ENCODE peak calls at places on chromosomes 16 and 17, in four cellular contexts. F is AG09309, P is heart left ventricle, J is fibroblast of mammary gland. R is an unnamed sample.

GRCh38 chr17:28528329-28529011 is 22.3 kb downstream of the FOXN1 start:
- DNase-seq in F (no peak), P (no peak), J (no peak), R (peak)

GRCh38 chr17:80031691-80032480 is 3.8 kb downstream of the TBC1D16 start:
- DNase-seq in F (no peak), P (no peak), J (no peak), R (no peak)

GRCh38 chr16:73949574-73950348 is 346.9 kb upstream of the PSMD7 start:
- DNase-seq in F (peak), P (no peak), J (peak), R (peak)

GRCh38 chr16:75263963-75264445 is 12.6 kb upstream of the BCAR1 start:
- DNase-seq in F (no peak), P (peak), J (peak), R (peak)

GRCh38 chr16:2977440-2977839 is 2.8 kb downstream of the PKMYT1 start:
- DNase-seq in F (no peak), P (no peak), J (no peak), R (no peak)

GRCh38 chr17:7354262-7354781 is 634 bp upstream of the TMEM95 start:
- DNase-seq in F (no peak), P (no peak), J (peak), R (peak)

GRCh38 chr16:85469929-85470590 is 143.1 kb upstream of the GSE1 start:
- DNase-seq in F (no peak), P (no peak), J (no peak), R (no peak)

GRCh38 chr17:42566873-42567573 is at the start of gene MLX:
- DNase-seq in F (peak), P (peak), J (peak), R (peak)

GRCh38 chr16:30884760-30885159 is 9.1 kb downstream of the BCL7C start:
- DNase-seq in F (no peak), P (no peak), J (no peak), R (no peak)

GRCh38 chr17:9880582-9880999 is 24.5 kb downstream of the RCVRN start:
- DNase-seq in F (no peak), P (no peak), J (peak), R (peak)

GRCh38 chr17:32253117-32253611 is 12.5 kb upstream of the RHBDL3 start:
- DNase-seq in F (no peak), P (peak), J (peak), R (peak)

GRCh38 chr17:15954222-15954621 is 9.3 kb downstream of the ADORA2B start:
- DNase-seq in F (peak), P (no peak), J (peak), R (peak)

GRCh38 chr16:17258848-17259713 is 211.7 kb downstream of the XYLT1 start:
- DNase-seq in F (no peak), P (no peak), J (peak), R (no peak)

GRCh38 chr17:4142107-4142900 is 526 bp downstream of the ZZEF1 start:
- DNase-seq in F (no peak), P (peak), J (no peak), R (no peak)

GRCh38 chr16:54454616-54455015 is 168.0 kb upstream of the IRX3 start:
- DNase-seq in F (no peak), P (no peak), J (no peak), R (no peak)

GRCh38 chr16:54282923-54283734 is 3.5 kb downstream of the IRX3 start:
- DNase-seq in F (no peak), P (no peak), J (no peak), R (peak)

GRCh38 chr16:23290189-23291062 is 11.7 kb upstream of the SCNN1B start:
- DNase-seq in F (no peak), P (no peak), J (no peak), R (peak)

DNA sequence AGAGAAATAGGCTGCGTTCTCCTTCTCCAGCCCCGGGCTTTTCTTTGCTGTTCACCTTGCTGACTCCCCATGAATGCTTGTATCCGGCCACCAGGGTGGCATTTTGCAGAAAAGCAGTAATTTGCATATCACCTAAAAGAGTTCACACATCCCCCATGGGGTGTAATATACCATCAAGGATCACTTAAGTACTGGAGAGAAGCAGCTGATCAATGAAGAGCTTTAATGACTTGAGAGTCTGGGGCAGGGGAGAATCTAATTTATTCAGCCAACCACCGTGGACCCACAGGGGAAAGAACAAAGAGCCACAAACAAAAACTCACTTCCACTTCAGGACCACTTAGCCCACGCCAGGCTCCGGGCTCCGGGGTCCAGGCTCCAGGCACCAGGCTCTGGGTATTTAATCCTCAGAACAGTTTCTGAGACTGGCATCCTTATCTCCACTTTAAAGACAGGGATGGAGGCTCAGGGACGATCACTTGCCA is 33.9 kb upstream of the SEC14L1 start:
- DNase-seq in F (no peak), P (no peak), J (no peak), R (no peak)
- TF ChIP-seq CTCF in F (no peak), P (no peak), J (no peak), R (no peak)

GRCh38 chr17:11981862-11982261 is 15.4 kb downstream of the ZNF18 start:
- DNase-seq in F (no peak), P (no peak), J (no peak), R (no peak)

GRCh38 chr17:11990363-11990983 is 6.8 kb downstream of the ZNF18 start:
- DNase-seq in F (no peak), P (no peak), J (no peak), R (no peak)

GRCh38 chr17:11991461-11991860 is 5.8 kb downstream of the ZNF18 start:
- DNase-seq in F (no peak), P (no peak), J (no peak), R (no peak)

GRCh38 chr17:11986179-11986938 is 10.9 kb downstream of the ZNF18 start:
- DNase-seq in F (no peak), P (no peak), J (peak), R (no peak)

GRCh38 chr17:11986939-11987329 is 10.3 kb downstream of the ZNF18 start:
- DNase-seq in F (no peak), P (no peak), J (peak), R (peak)
- TF ChIP-seq CTCF in F (peak), P (peak), J (peak), R (peak)

GRCh38 chr16:66549284-66550131 is at the start of gene TK2:
- DNase-seq in F (no peak), P (peak), J (peak), R (no peak)
- TF ChIP-seq CTCF in F (peak), P (no peak), J (no peak), R (no peak)

GRCh38 chr17:45316271-45317112 is at the start of gene MAP3K14:
- DNase-seq in F (no peak), P (peak), J (peak), R (peak)
- TF ChIP-seq CTCF in F (no peak), P (no peak), J (peak), R (no peak)

GRCh38 chr16:68186877-68187276 is 49.0 kb downstream of the ESRP2 start:
- DNase-seq in F (no peak), P (no peak), J (no peak), R (no peak)
- TF ChIP-seq CTCF in F (no peak), P (no peak), J (no peak), R (no peak)

DNA sequence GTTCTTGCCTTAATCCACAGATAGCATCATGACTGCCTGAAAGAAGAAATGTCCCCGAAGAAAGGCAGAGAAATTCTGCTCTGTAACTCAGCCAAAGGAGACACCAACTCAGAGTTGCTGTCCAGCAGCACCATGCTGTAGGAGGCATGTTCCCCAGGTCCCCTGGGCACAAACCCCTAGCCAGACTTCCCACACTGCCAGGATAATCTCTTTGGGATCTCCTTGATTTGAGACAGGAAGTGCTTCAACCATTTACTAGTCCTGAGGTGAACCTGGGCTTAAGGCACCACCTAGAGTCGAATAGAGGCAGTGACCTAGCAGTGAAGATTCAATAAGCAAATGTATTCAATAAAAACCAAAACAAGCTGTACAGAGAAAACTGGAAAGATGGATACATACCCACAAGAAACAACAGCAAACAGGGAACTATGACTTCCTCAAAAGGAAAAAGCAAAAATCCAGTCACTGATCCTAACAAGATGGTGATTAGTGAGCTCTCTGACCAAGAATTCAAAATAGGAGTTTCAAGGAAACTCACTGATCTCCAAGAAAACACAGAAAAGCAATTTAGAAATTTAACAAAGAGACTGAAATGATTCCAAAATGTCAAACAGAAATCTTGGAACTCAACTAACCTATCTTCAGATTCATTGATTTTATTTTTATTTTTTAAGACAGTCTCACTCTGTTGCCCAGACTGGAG is 5.7 kb downstream of the OR4D2 start:
- DNase-seq in F (no peak), P (no peak), J (peak), R (peak)
- TF ChIP-seq CTCF in F (peak), P (peak), J (peak), R (peak)

GRCh38 chr17:58617563-58617962 is 74.3 kb downstream of the TEX14 start:
- DNase-seq in F (no peak), P (no peak), J (no peak), R (no peak)
- TF ChIP-seq CTCF in F (no peak), P (no peak), J (no peak), R (no peak)